ENCODE peak calls at places on chromosomes 13 and 19, in four cellular contexts. One of them, this sample, is unnamed.

GRCh38 chr13:107216046-107216715 is 648.2 kb upstream of the ARGLU1 start:
- DNase-seq in stimulated activated CD4-positive, alpha-beta T cell treated with anti-CD3 and anti-CD28 coated beads, Interleukin-2, amount 100 ng/mL, for 48 hours: no peak
- DNase-seq in small intestine: no peak
- DNase-seq in naive B cell: no peak
- DNase-seq in this sample: no peak

GRCh38 chr19:47272448-47273312 is 2.0 kb upstream of the INAFM1 start:
- DNase-seq in naive B cell: no peak
- DNase-seq in stimulated activated CD4-positive, alpha-beta T cell treated with anti-CD3 and anti-CD28 coated beads, Interleukin-2, amount 100 ng/mL, for 48 hours: no peak
- DNase-seq in small intestine: peak
- DNase-seq in this sample: no peak

GRCh38 chr13:22812793-22813192 is 368.0 kb upstream of the SGCG start:
- DNase-seq in stimulated activated CD4-positive, alpha-beta T cell treated with anti-CD3 and anti-CD28 coated beads, Interleukin-2, amount 100 ng/mL, for 48 hours: no peak
- DNase-seq in naive B cell: no peak
- DNase-seq in small intestine: no peak
- DNase-seq in this sample: no peak

GRCh38 chr13:113861433-113862030 is 2.3 kb downstream of the GAS6 start:
- DNase-seq in naive B cell: no peak
- DNase-seq in stimulated activated CD4-positive, alpha-beta T cell treated with anti-CD3 and anti-CD28 coated beads, Interleukin-2, amount 100 ng/mL, for 48 hours: no peak
- DNase-seq in small intestine: no peak
- DNase-seq in this sample: no peak

GRCh38 chr13:105914637-105915036 is 620.8 kb downstream of the EFNB2 start:
- DNase-seq in small intestine: no peak
- DNase-seq in stimulated activated CD4-positive, alpha-beta T cell treated with anti-CD3 and anti-CD28 coated beads, Interleukin-2, amount 100 ng/mL, for 48 hours: no peak
- DNase-seq in naive B cell: no peak
- DNase-seq in this sample: no peak

GRCh38 chr19:10699650-10700335 is 1.4 kb upstream of the QTRT1 start:
- DNase-seq in naive B cell: peak
- DNase-seq in small intestine: peak
- DNase-seq in stimulated activated CD4-positive, alpha-beta T cell treated with anti-CD3 and anti-CD28 coated beads, Interleukin-2, amount 100 ng/mL, for 48 hours: peak
- DNase-seq in this sample: peak

GRCh38 chr13:98274921-98275487 is 97.9 kb upstream of the RNF113B start:
- DNase-seq in naive B cell: no peak
- DNase-seq in stimulated activated CD4-positive, alpha-beta T cell treated with anti-CD3 and anti-CD28 coated beads, Interleukin-2, amount 100 ng/mL, for 48 hours: no peak
- DNase-seq in small intestine: no peak
- DNase-seq in this sample: no peak

GRCh38 chr13:44768775-44769578 is 192.8 kb upstream of the TSC22D1 start:
- DNase-seq in small intestine: peak
- DNase-seq in stimulated activated CD4-positive, alpha-beta T cell treated with anti-CD3 and anti-CD28 coated beads, Interleukin-2, amount 100 ng/mL, for 48 hours: peak
- DNase-seq in naive B cell: no peak
- DNase-seq in this sample: no peak

GRCh38 chr19:49559928-49560327 is 20.4 kb downstream of the NOSIP start:
- DNase-seq in stimulated activated CD4-positive, alpha-beta T cell treated with anti-CD3 and anti-CD28 coated beads, Interleukin-2, amount 100 ng/mL, for 48 hours: no peak
- DNase-seq in small intestine: peak
- DNase-seq in naive B cell: no peak
- DNase-seq in this sample: no peak

GRCh38 chr19:7605490-7606222 is 10.0 kb downstream of the CAMSAP3 start:
- DNase-seq in naive B cell: no peak
- DNase-seq in stimulated activated CD4-positive, alpha-beta T cell treated with anti-CD3 and anti-CD28 coated beads, Interleukin-2, amount 100 ng/mL, for 48 hours: peak
- DNase-seq in small intestine: peak
- DNase-seq in this sample: peak

GRCh38 chr13:43227721-43228120 is 204.3 kb downstream of the DNAJC15 start:
- DNase-seq in naive B cell: no peak
- DNase-seq in small intestine: no peak
- DNase-seq in stimulated activated CD4-positive, alpha-beta T cell treated with anti-CD3 and anti-CD28 coated beads, Interleukin-2, amount 100 ng/mL, for 48 hours: no peak
- DNase-seq in this sample: no peak

GRCh38 chr19:29577662-29577963 is 28.5 kb upstream of the POP4 start:
- DNase-seq in small intestine: no peak
- DNase-seq in stimulated activated CD4-positive, alpha-beta T cell treated with anti-CD3 and anti-CD28 coated beads, Interleukin-2, amount 100 ng/mL, for 48 hours: no peak
- DNase-seq in naive B cell: no peak
- DNase-seq in this sample: no peak

GRCh38 chr13:89496478-89496877 is 1825.3 kb downstream of the SLITRK5 start:
- DNase-seq in small intestine: no peak
- DNase-seq in stimulated activated CD4-positive, alpha-beta T cell treated with anti-CD3 and anti-CD28 coated beads, Interleukin-2, amount 100 ng/mL, for 48 hours: no peak
- DNase-seq in naive B cell: no peak
- DNase-seq in this sample: no peak

GRCh38 chr19:18610245-18610555 is 2.5 kb upstream of the TMEM59L start:
- DNase-seq in small intestine: no peak
- DNase-seq in stimulated activated CD4-positive, alpha-beta T cell treated with anti-CD3 and anti-CD28 coated beads, Interleukin-2, amount 100 ng/mL, for 48 hours: no peak
- DNase-seq in naive B cell: no peak
- DNase-seq in this sample: no peak

GRCh38 chr19:20928371-20928770 is 5.3 kb downstream of the ZNF85 start:
- DNase-seq in small intestine: no peak
- DNase-seq in stimulated activated CD4-positive, alpha-beta T cell treated with anti-CD3 and anti-CD28 coated beads, Interleukin-2, amount 100 ng/mL, for 48 hours: no peak
- DNase-seq in naive B cell: no peak
- DNase-seq in this sample: no peak

GRCh38 chr13:110195547-110196485 is 111.1 kb downstream of the COL4A1 start:
- DNase-seq in naive B cell: no peak
- DNase-seq in small intestine: no peak
- DNase-seq in stimulated activated CD4-positive, alpha-beta T cell treated with anti-CD3 and anti-CD28 coated beads, Interleukin-2, amount 100 ng/mL, for 48 hours: no peak
- DNase-seq in this sample: no peak

GRCh38 chr13:73056054-73056962 is 2.5 kb upstream of the KLF5 start:
- DNase-seq in stimulated activated CD4-positive, alpha-beta T cell treated with anti-CD3 and anti-CD28 coated beads, Interleukin-2, amount 100 ng/mL, for 48 hours: no peak
- DNase-seq in naive B cell: no peak
- DNase-seq in small intestine: peak
- DNase-seq in this sample: peak

GRCh38 chr13:44237276-44237767 is 136.3 kb upstream of the SERP2 start:
- DNase-seq in stimulated activated CD4-positive, alpha-beta T cell treated with anti-CD3 and anti-CD28 coated beads, Interleukin-2, amount 100 ng/mL, for 48 hours: no peak
- DNase-seq in small intestine: no peak
- DNase-seq in naive B cell: no peak
- DNase-seq in this sample: no peak

GRCh38 chr19:49705919-49706318 is 15.0 kb downstream of the CPT1C start:
- DNase-seq in naive B cell: no peak
- DNase-seq in stimulated activated CD4-positive, alpha-beta T cell treated with anti-CD3 and anti-CD28 coated beads, Interleukin-2, amount 100 ng/mL, for 48 hours: no peak
- DNase-seq in small intestine: no peak
- DNase-seq in this sample: no peak

GRCh38 chr19:56507446-56508281 is at the start of gene ZNF471:
- DNase-seq in stimulated activated CD4-positive, alpha-beta T cell treated with anti-CD3 and anti-CD28 coated beads, Interleukin-2, amount 100 ng/mL, for 48 hours: peak
- DNase-seq in small intestine: peak
- DNase-seq in naive B cell: peak
- DNase-seq in this sample: no peak

GRCh38 chr19:56661248-56661647 is 10.3 kb downstream of the ZNF835 start:
- DNase-seq in stimulated activated CD4-positive, alpha-beta T cell treated with anti-CD3 and anti-CD28 coated beads, Interleukin-2, amount 100 ng/mL, for 48 hours: no peak
- DNase-seq in small intestine: no peak
- DNase-seq in naive B cell: no peak
- DNase-seq in this sample: no peak

GRCh38 chr13:26280295-26280694 is 26.4 kb downstream of the CDK8 start:
- DNase-seq in small intestine: no peak
- DNase-seq in stimulated activated CD4-positive, alpha-beta T cell treated with anti-CD3 and anti-CD28 coated beads, Interleukin-2, amount 100 ng/mL, for 48 hours: no peak
- DNase-seq in naive B cell: no peak
- DNase-seq in this sample: no peak

GRCh38 chr19:40369797-40370196 is 20.2 kb downstream of the HIPK4 start:
- DNase-seq in small intestine: no peak
- DNase-seq in stimulated activated CD4-positive, alpha-beta T cell treated with anti-CD3 and anti-CD28 coated beads, Interleukin-2, amount 100 ng/mL, for 48 hours: no peak
- DNase-seq in naive B cell: no peak
- DNase-seq in this sample: no peak

GRCh38 chr19:49513746-49514118 is 1.3 kb downstream of the FCGRT start:
- DNase-seq in naive B cell: no peak
- DNase-seq in stimulated activated CD4-positive, alpha-beta T cell treated with anti-CD3 and anti-CD28 coated beads, Interleukin-2, amount 100 ng/mL, for 48 hours: no peak
- DNase-seq in small intestine: no peak
- DNase-seq in this sample: no peak

GRCh38 chr19:30406220-30406944 is 34.2 kb downstream of the ZNF536 start:
- DNase-seq in stimulated activated CD4-positive, alpha-beta T cell treated with anti-CD3 and anti-CD28 coated beads, Interleukin-2, amount 100 ng/mL, for 48 hours: no peak
- DNase-seq in naive B cell: no peak
- DNase-seq in small intestine: peak
- DNase-seq in this sample: no peak

GRCh38 chr13:42420304-42420703 is 148.4 kb downstream of the AKAP11 start:
- DNase-seq in naive B cell: no peak
- DNase-seq in stimulated activated CD4-positive, alpha-beta T cell treated with anti-CD3 and anti-CD28 coated beads, Interleukin-2, amount 100 ng/mL, for 48 hours: peak
- DNase-seq in small intestine: no peak
- DNase-seq in this sample: no peak

GRCh38 chr19:42473686-42474085 is 30.9 kb upstream of the CXCL17 start:
- DNase-seq in naive B cell: no peak
- DNase-seq in stimulated activated CD4-positive, alpha-beta T cell treated with anti-CD3 and anti-CD28 coated beads, Interleukin-2, amount 100 ng/mL, for 48 hours: no peak
- DNase-seq in small intestine: no peak
- DNase-seq in this sample: no peak

GRCh38 chr13:107927557-107927956 is 287.8 kb downstream of the LIG4 start:
- DNase-seq in naive B cell: no peak
- DNase-seq in small intestine: no peak
- DNase-seq in stimulated activated CD4-positive, alpha-beta T cell treated with anti-CD3 and anti-CD28 coated beads, Interleukin-2, amount 100 ng/mL, for 48 hours: no peak
- DNase-seq in this sample: no peak